ENCODE peak calls at places on chromosomes 5 and 9, in eight cellular contexts. V, A, F, R, C, J, Q and M are unnamed samples.

GRCh38 chr5:25694805-25695204 is 1050.0 kb upstream of the CDH10 start:
- DNase-seq in R (no peak), J (no peak), A (no peak), V (no peak), F (no peak), Q (no peak), C (no peak), M (no peak)

GRCh38 chr9:13013976-13014375 is 239.2 kb downstream of the LURAP1L start:
- DNase-seq in Q (no peak), V (no peak), A (peak; percentile 22), F (no peak), J (no peak), R (peak; percentile 6), C (no peak), M (no peak)

GRCh38 chr5:157926953-157927352 is 68.0 kb upstream of the CLINT1 start:
- DNase-seq in C (no peak), V (no peak), R (no peak), Q (no peak), J (no peak), A (no peak), F (no peak), M (no peak)

GRCh38 chr5:32707394-32707997 is 3.6 kb upstream of the NPR3 start:
- DNase-seq in Q (peak; percentile 16), R (peak; percentile 53), C (no peak), F (no peak), V (no peak), J (no peak), A (no peak), M (peak; percentile 68)

GRCh38 chr9:14205463-14205862 is 108.5 kb downstream of the NFIB start:
- DNase-seq in F (no peak), V (no peak), C (peak; percentile 65), J (no peak), Q (no peak), R (peak; percentile 81), A (no peak), M (no peak)

GRCh38 chr5:157963244-157963643 is 104.3 kb upstream of the CLINT1 start:
- DNase-seq in C (no peak), F (no peak), J (no peak), V (no peak), R (no peak), Q (no peak), A (no peak), M (no peak)

GRCh38 chr5:6090079-6090654 is 288.2 kb downstream of the MED10 start:
- DNase-seq in R (no peak), J (no peak), V (no peak), A (no peak), C (no peak), F (no peak), Q (no peak), M (no peak)

GRCh38 chr5:76303917-76304316 is 99.2 kb upstream of the IQGAP2 start:
- DNase-seq in J (no peak), Q (peak; percentile 60), C (no peak), R (no peak), V (no peak), A (no peak), F (no peak), M (no peak)

GRCh38 chr5:35990524-35990923 is 666 bp downstream of the UGT3A1 start:
- DNase-seq in V (no peak), A (no peak), J (no peak), R (no peak), Q (no peak), F (no peak), C (no peak), M (no peak)

GRCh38 chr5:95390812-95391492 is at the start of gene FAM81B:
- DNase-seq in Q (no peak), F (no peak), J (no peak), R (peak; percentile 17), C (no peak), V (no peak), A (peak; percentile 58), M (no peak)

GRCh38 chr5:32536246-32536645 is 49.1 kb upstream of the SUB1 start:
- DNase-seq in J (no peak), V (no peak), R (no peak), A (no peak), F (no peak), Q (no peak), C (no peak), M (no peak)

GRCh38 chr9:131167146-131167692 is 41.8 kb downstream of the NUP214 start:
- DNase-seq in V (no peak), C (no peak), A (no peak), Q (peak; percentile 26), R (no peak), J (no peak), F (no peak), M (no peak)

GRCh38 chr9:27549196-27549737 is 19.7 kb upstream of the MOB3B start:
- DNase-seq in F (no peak), C (no peak), Q (no peak), A (no peak), J (no peak), V (no peak), R (no peak), M (no peak)

GRCh38 chr5:174413520-174414314 is 310.7 kb upstream of the MSX2 start:
- DNase-seq in F (no peak), R (peak; percentile 63), A (no peak), J (no peak), V (no peak), C (no peak), Q (no peak), M (no peak)

GRCh38 chr5:157457391-157457790 is 2.6 kb upstream of the NIPAL4 start:
- DNase-seq in F (no peak), A (no peak), C (no peak), R (no peak), V (no peak), J (no peak), Q (no peak), M (no peak)